ENCODE peak calls at places on chromosomes 4 and X, in eight cellular contexts. V, B, I, Z, G, O, X and J are unnamed samples.

GRCh38 chr4:145680902-145681301 is 956 bp downstream of the C4orf51 start:
- DNase-seq in V (no peak), B (no peak), I (no peak), Z (no peak), G (no peak), O (no peak), X (no peak), J (no peak)

GRCh38 chr4:52546449-52546848 is 112.7 kb downstream of the USP46 start:
- DNase-seq in V (no peak), B (no peak), I (no peak), Z (no peak), G (no peak), O (peak), X (no peak), J (no peak)

GRCh38 chr4:77092832-77093800 is 17.3 kb upstream of the CCNI start:
- DNase-seq in V (no peak), B (no peak), I (peak), Z (no peak), G (no peak), O (no peak), X (no peak), J (no peak)

GRCh38 chr4:82842593-82842992 is 44.0 kb upstream of the SCD5 start:
- DNase-seq in V (peak), B (no peak), I (peak), Z (no peak), G (no peak), O (peak), X (peak), J (no peak)

GRCh38 chr4:8289956-8290700 is 20.6 kb downstream of the HTRA3 start:
- DNase-seq in V (no peak), B (no peak), I (peak), Z (no peak), G (no peak), O (no peak), X (no peak), J (no peak)

GRCh38 chrX:42290608-42291007 is 367.3 kb upstream of the CASK start:
- DNase-seq in V (peak), B (no peak), I (peak), Z (no peak), G (no peak), O (no peak), X (no peak), J (peak)

GRCh38 chrX:129768586-129769466 is 10.9 kb upstream of the SASH3 start:
- DNase-seq in V (no peak), B (no peak), I (no peak), Z (no peak), G (no peak), O (no peak), X (no peak), J (no peak)

GRCh38 chrX:10085223-10085622 is 71.6 kb upstream of the CLCN4 start:
- DNase-seq in V (no peak), B (peak), I (peak), Z (no peak), G (no peak), O (no peak), X (no peak), J (no peak)

GRCh38 chrX:50198348-50198747 is 2.5 kb downstream of the AKAP4 start:
- DNase-seq in V (no peak), B (no peak), I (no peak), Z (no peak), G (no peak), O (no peak), X (peak), J (no peak)

GRCh38 chrX:36908801-36909403 is 99.3 kb upstream of the FAM47C start:
- DNase-seq in V (peak), B (peak), I (peak), Z (no peak), G (no peak), O (peak), X (peak), J (peak)

GRCh38 chr4:185023471-185023870 is 5.2 kb downstream of the HELT start:
- DNase-seq in V (no peak), B (no peak), I (no peak), Z (no peak), G (no peak), O (no peak), X (no peak), J (no peak)

GRCh38 chrX:76420237-76420636 is 7.3 kb upstream of the MAGEE1 start:
- DNase-seq in V (no peak), B (no peak), I (no peak), Z (no peak), G (no peak), O (no peak), X (no peak), J (no peak)

GRCh38 chr4:112147697-112148096 is 2.4 kb downstream of the FAM241A start:
- DNase-seq in V (no peak), B (no peak), I (no peak), Z (no peak), G (no peak), O (no peak), X (no peak), J (no peak)

GRCh38 chr4:26958925-26959653 is 98.4 kb downstream of the STIM2 start:
- DNase-seq in V (no peak), B (no peak), I (no peak), Z (no peak), G (no peak), O (no peak), X (no peak), J (no peak)

GRCh38 chr4:6526696-6527095 is 48.3 kb upstream of the MAN2B2 start:
- DNase-seq in V (no peak), B (no peak), I (no peak), Z (peak), G (no peak), O (no peak), X (no peak), J (no peak)

DNA sequence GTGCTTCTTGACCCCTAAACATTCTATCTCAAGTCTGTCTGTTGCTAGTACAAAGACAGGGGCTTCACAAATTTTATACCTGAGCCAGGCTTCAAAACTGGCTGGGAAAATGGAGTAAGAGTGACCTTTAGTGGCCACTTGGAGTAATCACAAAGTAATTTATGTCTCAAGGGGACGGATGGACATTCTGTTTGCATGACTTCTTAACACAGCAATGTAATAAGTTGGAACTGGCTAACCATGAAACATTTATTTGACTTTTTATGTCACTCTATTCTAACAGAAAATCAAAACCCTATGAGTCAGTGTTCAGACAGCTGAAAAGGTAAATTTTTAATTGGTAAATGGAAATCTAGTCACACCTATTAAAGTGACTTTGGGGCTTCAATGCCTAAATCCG is 600.6 kb downstream of the ANKRD50 start:
- DNase-seq in V (peak), B (no peak), I (peak), Z (no peak), G (no peak), O (peak), X (peak), J (peak)
- TF ChIP-seq MAX in V (no peak), B (no peak), I (no peak), Z (no peak), G (no peak), O (no peak), X (no peak), J (no peak)

DNA sequence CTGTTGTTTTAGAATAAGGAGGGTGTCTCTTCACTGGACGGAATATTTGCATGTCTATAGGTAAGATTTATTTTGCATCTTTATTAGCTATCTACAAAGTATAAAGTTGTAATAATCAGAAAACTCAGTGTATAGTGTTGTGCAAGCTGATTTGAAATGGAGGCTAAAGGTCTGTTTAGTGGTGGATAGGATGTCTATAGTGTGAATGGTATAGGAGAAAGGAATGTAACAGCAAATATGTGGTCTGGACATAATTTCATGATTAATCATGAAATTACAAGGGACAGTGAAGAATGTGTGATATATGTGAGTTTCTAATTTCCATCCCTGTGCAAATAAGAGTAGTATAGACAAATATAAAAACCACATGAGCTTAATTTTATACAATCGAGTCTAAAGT is 79.3 kb upstream of the CAMK2D start:
- DNase-seq in V (no peak), B (no peak), I (no peak), Z (no peak), G (no peak), O (no peak), X (no peak), J (no peak)
- TF ChIP-seq MAX in V (no peak), B (no peak), I (no peak), Z (no peak), G (no peak), O (no peak), X (no peak), J (no peak)

GRCh38 chrX:53356186-53356585 is 66.3 kb downstream of the SMC1A start:
- DNase-seq in V (peak), B (no peak), I (peak), Z (peak), G (peak), O (peak), X (peak), J (no peak)
- TF ChIP-seq MAX in V (no peak), B (no peak), I (no peak), Z (no peak), G (no peak), O (no peak), X (no peak), J (no peak)

GRCh38 chrX:153953342-153953830 is 8.9 kb upstream of the RENBP start:
- DNase-seq in V (peak), B (no peak), I (peak), Z (peak), G (peak), O (peak), X (peak), J (no peak)
- TF ChIP-seq MAX in V (no peak), B (no peak), I (no peak), Z (no peak), G (no peak), O (no peak), X (no peak), J (no peak)

GRCh38 chr4:88734403-88734949 is 36.8 kb upstream of the NAP1L5 start:
- DNase-seq in V (no peak), B (no peak), I (no peak), Z (no peak), G (no peak), O (no peak), X (no peak), J (no peak)
- TF ChIP-seq MAX in V (no peak), B (no peak), I (no peak), Z (no peak), G (no peak), O (no peak), X (no peak), J (no peak)

DNA sequence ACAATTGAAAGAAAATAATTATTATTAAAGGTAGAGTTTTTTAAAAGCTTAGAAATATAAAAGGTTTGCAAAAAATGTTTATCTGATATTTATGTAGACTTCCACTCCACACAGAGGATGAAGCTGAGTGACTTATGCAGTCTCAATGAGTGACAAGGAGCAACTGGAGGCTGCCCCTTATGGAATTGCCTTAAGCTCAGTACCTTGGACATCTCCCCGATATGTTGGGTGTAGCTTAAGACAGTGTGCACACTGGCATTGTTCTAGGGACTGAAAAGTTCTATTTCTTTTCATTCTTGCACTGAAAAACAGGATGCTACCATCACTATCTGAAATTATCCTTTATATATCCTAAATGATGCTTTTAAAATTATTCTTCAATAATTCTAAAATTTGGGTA is 292.1 kb downstream of the PRDM5 start:
- DNase-seq in V (no peak), B (no peak), I (peak), Z (no peak), G (no peak), O (no peak), X (no peak), J (no peak)
- TF ChIP-seq MAX in V (no peak), B (no peak), I (no peak), Z (no peak), G (no peak), O (no peak), X (no peak), J (no peak)

GRCh38 chrX:47158781-47159180 is 13.8 kb downstream of the RBM10 start:
- DNase-seq in V (no peak), B (no peak), I (no peak), Z (no peak), G (no peak), O (no peak), X (no peak), J (no peak)

GRCh38 chrX:47151428-47151827 is 6.4 kb downstream of the RBM10 start:
- DNase-seq in V (no peak), B (no peak), I (no peak), Z (no peak), G (no peak), O (no peak), X (no peak), J (no peak)

GRCh38 chrX:47160781-47161180 is 15.8 kb downstream of the RBM10 start:
- DNase-seq in V (no peak), B (no peak), I (no peak), Z (no peak), G (no peak), O (no peak), X (no peak), J (no peak)

GRCh38 chrX:47158131-47158530 is 13.1 kb downstream of the RBM10 start:
- DNase-seq in V (no peak), B (no peak), I (peak), Z (peak), G (peak), O (peak), X (no peak), J (no peak)

DNA sequence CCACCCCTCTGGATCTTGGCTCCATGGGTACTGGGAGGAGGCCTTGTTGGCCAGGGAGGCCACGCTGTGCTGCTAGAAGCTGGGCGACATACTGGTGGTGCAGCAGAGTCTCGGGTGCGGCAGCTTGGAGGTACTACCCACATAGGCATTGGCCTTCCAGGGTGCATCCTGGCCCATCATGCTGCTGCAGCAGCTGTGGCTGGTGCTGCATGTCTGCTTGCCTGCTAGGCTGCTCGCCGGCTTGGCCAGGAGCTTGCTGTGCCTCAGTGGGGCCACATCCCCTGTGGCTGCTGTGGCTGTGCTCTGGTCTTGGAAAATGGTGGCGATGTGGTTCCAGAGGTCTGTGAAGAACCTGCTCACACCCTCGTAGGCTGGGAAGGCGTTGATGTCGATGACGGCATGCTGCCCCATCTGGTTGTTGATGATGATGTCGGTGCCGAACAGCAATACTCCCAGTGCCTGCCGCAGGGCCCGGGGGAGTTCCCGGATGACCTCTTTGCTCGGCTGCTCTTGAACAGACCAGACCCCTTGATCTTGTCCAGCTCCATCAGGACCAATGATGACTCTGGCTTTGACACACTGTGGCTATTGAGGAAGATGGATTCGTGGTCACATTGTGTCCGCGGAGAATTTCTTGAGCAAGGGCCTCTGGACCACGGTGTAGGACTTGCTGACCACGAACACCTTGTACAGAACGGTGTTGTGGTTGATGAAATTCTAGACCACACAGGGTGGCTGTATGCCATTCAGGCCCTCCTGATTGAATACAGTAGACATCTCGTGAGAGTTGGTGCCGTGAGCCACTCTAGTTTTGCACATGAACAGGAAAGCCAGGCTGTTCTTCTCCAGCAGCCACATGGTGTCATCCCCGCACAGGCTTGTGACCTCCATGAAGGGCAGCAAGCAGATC is 11.8 kb downstream of the RBM10 start:
- DNase-seq in V (no peak), B (no peak), I (peak), Z (no peak), G (no peak), O (no peak), X (no peak), J (no peak)
- TF ChIP-seq MAX in V (no peak), B (no peak), I (no peak), Z (no peak), G (no peak), O (no peak), X (no peak), J (no peak)

DNA sequence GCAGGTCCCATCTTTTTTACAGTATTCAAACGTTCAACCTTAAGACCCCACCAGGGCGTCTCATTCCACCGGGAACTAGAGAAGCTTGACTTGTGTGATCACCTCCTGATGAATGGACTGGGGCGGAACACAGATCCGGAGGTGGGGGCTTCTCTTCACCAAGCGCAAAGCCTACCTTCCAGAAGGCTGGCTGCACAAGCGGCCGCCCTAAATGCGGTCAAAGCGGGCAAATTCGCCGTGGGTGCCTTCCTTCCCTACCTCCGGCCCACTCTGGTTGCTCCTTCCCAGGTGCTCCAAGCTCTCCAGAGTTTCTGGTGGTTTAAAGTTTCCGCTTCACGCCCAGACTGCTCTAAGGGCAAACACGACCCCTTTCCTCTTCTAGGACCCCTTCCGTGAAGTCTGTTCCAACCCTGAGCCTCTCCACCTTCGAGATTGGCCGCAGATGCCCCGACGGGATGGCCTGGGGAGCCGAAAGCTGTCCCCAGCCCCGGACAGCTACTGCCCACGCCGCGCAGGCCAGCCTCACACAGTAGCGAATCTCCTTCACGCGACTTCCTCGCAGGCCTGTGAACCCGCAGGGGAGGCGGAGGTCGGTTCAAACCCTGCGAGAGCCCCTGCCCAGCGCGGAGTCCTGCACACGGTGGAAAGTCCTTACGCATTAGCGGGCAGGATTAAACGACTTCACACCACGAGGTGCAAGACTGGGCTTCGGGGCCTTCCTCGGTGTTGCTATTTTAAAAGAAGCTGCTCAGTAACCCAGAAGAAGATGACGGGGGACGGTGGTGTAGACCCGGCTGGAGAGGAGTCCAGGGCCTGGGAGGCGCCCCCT is 1.6 kb upstream of the WWC2 start:
- DNase-seq in V (no peak), B (no peak), I (peak), Z (peak), G (peak), O (no peak), X (no peak), J (no peak)
- TF ChIP-seq MAX in V (no peak), B (no peak), I (no peak), Z (peak), G (peak), O (no peak), X (no peak), J (no peak)